ENCODE peak calls at places on chromosomes 5 and 9, in four cellular contexts. N is HepG2, F is K562, H is GM12878. E is an unnamed sample.

GRCh38 chr9:136093995-136094881 is 851 bp downstream of the NACC2 start:
- DNase-seq in N (peak), F (peak), H (no peak), E (no peak)

GRCh38 chr9:2231831-2232230 is 216.7 kb downstream of the SMARCA2 start:
- DNase-seq in N (no peak), F (no peak), H (no peak), E (no peak)

GRCh38 chr5:12707560-12707959 is 803.3 kb upstream of the CTNND2 start:
- DNase-seq in N (no peak), F (no peak), H (no peak), E (no peak)

GRCh38 chr5:59829389-59829788 is 64.1 kb downstream of the PDE4D start:
- DNase-seq in N (no peak), F (no peak), H (no peak), E (no peak)

GRCh38 chr5:96340357-96340756 is 92.7 kb downstream of the PCSK1 start:
- DNase-seq in N (no peak), F (no peak), H (no peak), E (no peak)

GRCh38 chr5:158487156-158487555 is 612.6 kb downstream of the EBF1 start:
- DNase-seq in N (no peak), F (no peak), H (no peak), E (no peak)

GRCh38 chr9:130276121-130276520 is 10.6 kb downstream of the HMCN2 start:
- DNase-seq in N (no peak), F (no peak), H (no peak), E (no peak)

GRCh38 chr5:180178516-180179398 is 30.3 kb downstream of the RASGEF1C start:
- DNase-seq in N (no peak), F (no peak), H (no peak), E (no peak)

GRCh38 chr9:82354260-82354659 is 365.7 kb downstream of the SPATA31D1 start:
- DNase-seq in N (no peak), F (no peak), H (no peak), E (no peak)

GRCh38 chr5:57442080-57442839 is 40.4 kb downstream of the ACTBL2 start:
- DNase-seq in N (no peak), F (no peak), H (no peak), E (no peak)

DNA sequence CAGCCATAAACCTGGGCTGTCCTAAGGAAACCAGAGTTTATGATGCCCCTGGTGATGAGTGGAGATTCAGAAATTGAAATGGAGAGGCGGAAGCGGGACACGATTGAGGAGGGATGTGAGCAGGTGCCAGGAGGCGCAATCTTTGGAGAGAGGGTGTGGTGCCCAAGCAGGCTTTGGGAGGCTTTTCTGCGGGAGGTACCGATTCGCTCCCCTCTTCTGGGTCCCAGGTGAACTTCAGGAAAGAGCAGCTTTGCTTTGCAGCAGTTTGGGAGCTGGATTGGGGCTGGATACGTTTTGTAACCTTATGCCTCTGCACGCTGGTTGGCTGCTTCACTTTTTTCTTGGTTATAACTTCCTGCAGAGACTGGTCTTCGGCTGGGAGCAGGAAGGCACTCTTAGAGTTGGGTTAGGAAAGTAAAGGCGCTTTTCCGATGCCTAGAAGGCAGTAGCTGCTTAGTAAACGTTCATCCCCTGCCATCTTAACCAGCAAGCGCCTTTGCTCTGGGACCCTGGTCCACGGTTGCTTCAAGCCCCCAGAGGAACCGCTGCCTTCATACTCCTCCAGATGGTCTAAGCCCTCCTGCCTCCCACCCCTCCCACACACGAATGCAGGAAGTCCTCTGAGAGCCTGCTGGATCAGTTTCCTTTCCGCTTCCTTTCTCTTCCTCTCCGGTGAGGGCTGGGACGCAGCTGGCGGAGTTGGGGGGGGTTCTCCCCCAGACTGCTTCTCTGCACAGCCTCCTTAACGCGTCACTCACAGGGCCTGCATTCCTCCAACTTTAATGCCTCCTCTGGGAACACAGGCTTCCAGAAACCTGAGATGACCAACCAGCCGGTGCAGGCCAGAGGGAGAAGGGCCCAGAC is 15.2 kb upstream of the NEK6 start:
- DNase-seq in N (no peak), F (no peak), H (no peak), E (peak)
- TF ChIP-seq ETV6 in N (no peak), F (no peak), H (peak), E (peak)

GRCh38 chr5:6355294-6355693 is 23.1 kb downstream of the MED10 start:
- DNase-seq in N (no peak), F (no peak), H (no peak), E (no peak)
- TF ChIP-seq ETV6 in N (no peak), F (no peak), H (no peak), E (no peak)

GRCh38 chr5:174556756-174557155 is 167.6 kb upstream of the MSX2 start:
- DNase-seq in N (no peak), F (no peak), H (no peak), E (no peak)
- TF ChIP-seq ETV6 in N (no peak), F (no peak), H (no peak), E (no peak)

GRCh38 chr9:6845881-6846280 is 88.1 kb downstream of the KDM4C start:
- DNase-seq in N (peak), F (no peak), H (no peak), E (peak)
- TF ChIP-seq ETV6 in N (no peak), F (no peak), H (no peak), E (no peak)

DNA sequence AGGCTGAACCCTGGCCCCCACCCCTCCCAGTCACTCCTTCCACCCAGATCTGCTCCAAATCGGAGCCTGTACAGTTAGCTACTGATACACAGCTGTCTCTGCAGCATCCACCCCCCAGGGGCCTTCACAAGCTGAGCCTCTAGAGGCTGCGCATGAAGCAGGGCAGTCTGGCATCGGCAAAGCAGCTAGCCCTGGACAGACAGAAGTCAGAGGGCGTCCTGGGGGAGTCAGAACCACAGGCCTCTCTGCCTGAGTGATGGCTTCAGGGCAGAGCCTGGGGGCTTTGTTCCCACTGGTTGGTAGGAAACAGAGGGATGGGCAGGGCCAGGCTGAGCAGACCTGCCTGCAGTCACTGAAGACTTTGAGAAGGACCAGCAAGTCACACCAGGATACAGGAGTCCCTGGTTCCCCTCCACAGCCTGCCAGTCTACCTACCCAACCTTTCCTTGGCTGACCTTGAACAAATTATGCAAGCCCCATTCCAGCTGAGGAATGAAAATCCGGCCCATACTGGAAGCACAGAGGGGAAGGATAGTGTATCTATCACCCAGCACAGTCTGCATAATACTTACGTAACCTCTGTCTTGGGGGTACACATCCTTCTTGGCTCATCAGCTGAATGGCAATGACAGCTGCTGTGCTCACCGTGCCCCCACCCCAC is 8.7 kb downstream of the VDAC1 start:
- DNase-seq in N (peak), F (no peak), H (no peak), E (no peak)
- TF ChIP-seq ETV6 in N (no peak), F (no peak), H (no peak), E (no peak)

DNA sequence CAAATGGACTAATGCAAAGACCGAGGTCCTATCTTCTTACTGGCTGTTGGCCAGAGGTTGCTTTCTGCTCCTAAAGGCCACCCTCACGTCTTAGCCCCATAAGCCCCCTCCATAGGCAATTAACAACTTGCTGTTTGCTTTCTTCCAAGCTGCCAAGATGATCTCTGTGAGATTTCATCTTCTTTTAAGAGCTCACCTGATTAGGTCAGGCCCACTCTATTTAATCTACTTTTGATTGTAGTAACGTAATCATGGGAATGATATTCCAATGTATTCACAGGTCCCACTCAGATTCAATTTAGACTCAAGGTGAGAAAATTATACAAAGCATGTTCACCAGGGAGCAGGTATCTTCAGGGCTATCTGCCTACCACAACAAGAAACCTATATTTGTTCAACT is 84.4 kb upstream of the RAD23B start:
- DNase-seq in N (no peak), F (no peak), H (no peak), E (no peak)
- TF ChIP-seq ETV6 in N (no peak), F (no peak), H (no peak), E (no peak)

GRCh38 chr5:171310334-171310815 is 1.3 kb downstream of the TLX3 start:
- DNase-seq in N (no peak), F (no peak), H (no peak), E (no peak)

GRCh38 chr5:171308453-171309275 is at the start of gene TLX3:
- DNase-seq in N (no peak), F (no peak), H (no peak), E (peak)

GRCh38 chr5:171309526-171310333 is 682 bp downstream of the TLX3 start:
- DNase-seq in N (no peak), F (no peak), H (no peak), E (peak)

GRCh38 chr5:171307843-171308452 is 1.1 kb upstream of the TLX3 start:
- DNase-seq in N (no peak), F (no peak), H (no peak), E (no peak)

DNA sequence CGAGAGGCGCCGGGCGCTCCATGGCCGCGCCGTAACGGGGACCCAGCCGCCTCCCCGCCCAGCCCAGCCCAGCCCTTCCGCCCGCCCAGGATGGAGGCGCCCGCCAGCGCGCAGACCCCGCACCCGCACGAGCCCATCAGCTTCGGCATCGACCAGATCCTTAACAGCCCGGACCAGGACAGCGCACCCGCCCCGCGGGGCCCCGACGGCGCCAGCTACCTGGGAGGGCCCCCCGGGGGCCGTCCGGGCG is 153 bp downstream of the TLX3 start:
- DNase-seq in N (no peak), F (no peak), H (no peak), E (no peak)
- TF ChIP-seq ETV6 in N (no peak), F (no peak), H (no peak), E (no peak)

GRCh38 chr9:124331580-124331979 is 73.8 kb downstream of the NEK6 start:
- DNase-seq in N (no peak), F (no peak), H (no peak), E (no peak)

GRCh38 chr9:124332756-124333155 is 75.0 kb downstream of the NEK6 start:
- DNase-seq in N (no peak), F (no peak), H (no peak), E (no peak)

GRCh38 chr9:124332321-124332720 is 74.6 kb downstream of the NEK6 start:
- DNase-seq in N (no peak), F (no peak), H (no peak), E (no peak)

GRCh38 chr9:124334568-124335319 is 77.0 kb downstream of the NEK6 start:
- DNase-seq in N (no peak), F (no peak), H (no peak), E (no peak)

GRCh38 chr9:124333180-124333579 is 75.4 kb downstream of the NEK6 start:
- DNase-seq in N (no peak), F (no peak), H (no peak), E (no peak)
- TF ChIP-seq ETV6 in N (no peak), F (no peak), H (no peak), E (no peak)